ENCODE peak calls at places on chromosomes 13 and 19, in five cellular contexts. Y is K562, C is HepG2, O is HCT116, T is GM12878. E is an unnamed sample.

GRCh38 chr19:13396256-13397080 is 109.8 kb downstream of the CACNA1A start:
- DNase-seq in Y (peak; percentile 81), O (peak; percentile 72), C (peak; percentile 30), T (no peak), E (no peak)

GRCh38 chr19:48992571-48993174 is 436 bp downstream of the GYS1 start:
- DNase-seq in T (no peak), C (no peak), O (no peak), Y (no peak), E (no peak)

GRCh38 chr13:51761638-51762350 is 42.2 kb downstream of the DHRS12 start:
- DNase-seq in O (no peak), T (no peak), C (no peak), Y (no peak), E (no peak)

GRCh38 chr13:57629391-57629804 is 2.1 kb upstream of the PCDH17 start:
- DNase-seq in C (no peak), T (no peak), Y (no peak), O (no peak), E (no peak)

GRCh38 chr13:82566864-82567263 is 1315.4 kb downstream of the SLITRK1 start:
- DNase-seq in Y (no peak), T (no peak), C (no peak), O (no peak), E (no peak)

GRCh38 chr13:24050292-24050711 is 110.2 kb upstream of the SPATA13 start:
- DNase-seq in O (no peak), T (no peak), Y (no peak), C (no peak), E (no peak)

GRCh38 chr19:1252818-1253513 is 4.6 kb downstream of the MIDN start:
- DNase-seq in C (peak; percentile 82), Y (peak; percentile 88), O (no peak), T (no peak), E (no peak)

GRCh38 chr19:51784922-51785690 is 9.9 kb upstream of the FPR3 start:
- DNase-seq in C (no peak), Y (peak; percentile 75), T (peak; percentile 32), O (no peak), E (no peak)

GRCh38 chr13:97953376-97953970 is at the start of gene IPO5:
- DNase-seq in O (no peak), T (no peak), C (no peak), Y (no peak), E (no peak)

GRCh38 chr19:29662604-29663404 is 2.5 kb upstream of the PLEKHF1 start:
- DNase-seq in O (no peak), C (no peak), Y (peak; percentile 69), T (no peak), E (no peak)

GRCh38 chr13:85366759-85367417 is 432.3 kb downstream of the SLITRK6 start:
- DNase-seq in O (no peak), Y (no peak), T (no peak), C (no peak), E (no peak)

GRCh38 chr13:112963641-112964040 is 5.4 kb upstream of the MCF2L start:
- DNase-seq in O (no peak), Y (no peak), C (no peak), T (no peak), E (no peak)
- TF ChIP-seq REST in O (no peak), Y (no peak), C (no peak), T (no peak), E (no peak)

GRCh38 chr13:48070942-48071341 is 24.0 kb downstream of the MED4 start:
- DNase-seq in O (no peak), Y (no peak), T (no peak), C (no peak), E (no peak)
- H3K9me3 ChIP-seq in O (peaks cover 15% of the 10 kb centered on the region), Y (peaks cover 7% of the 10 kb centered on the region), T (peaks cover 25% of the 10 kb centered on the region), C (peaks cover 19% of the 10 kb centered on the region), E (peaks cover 13% of the 10 kb centered on the region)

DNA sequence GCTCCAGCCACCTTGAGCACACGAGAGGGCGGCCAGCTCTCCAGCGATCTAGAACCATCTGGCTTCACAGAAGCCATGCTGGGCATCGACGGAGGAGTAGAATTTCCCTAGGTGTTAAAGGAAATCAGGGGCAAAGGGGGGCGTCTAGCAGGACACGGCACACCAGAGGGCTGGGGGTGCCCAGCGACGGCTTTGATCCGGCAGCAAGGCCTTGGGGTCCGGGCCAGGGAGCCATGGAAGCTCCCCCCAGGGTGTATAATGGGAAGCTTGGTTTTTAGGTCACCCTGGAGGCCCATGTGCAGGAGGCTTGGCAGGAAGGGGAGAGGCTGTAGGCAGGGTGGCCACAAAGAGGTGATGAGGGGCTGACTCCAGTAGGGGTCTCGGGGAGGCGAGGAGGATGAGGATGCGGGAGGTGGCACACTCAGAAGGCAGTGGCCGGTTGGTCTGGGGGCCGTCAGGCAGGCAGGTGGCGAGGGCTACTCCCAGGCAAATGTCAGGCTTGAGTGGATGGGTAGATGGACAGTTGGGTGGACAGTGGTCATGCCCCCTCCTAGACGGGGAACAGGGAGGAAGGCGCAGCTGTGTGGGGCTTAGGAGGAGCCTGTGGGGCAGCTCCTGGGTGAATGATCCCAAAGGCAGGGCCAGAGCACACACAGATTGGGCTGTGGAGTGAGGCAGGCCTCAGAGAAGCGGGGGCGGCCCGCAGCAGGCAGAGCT is 5.6 kb downstream of the KMT5C start:
- DNase-seq in T (no peak), O (no peak), C (no peak), Y (no peak), E (no peak)
- TF ChIP-seq SIN3A in T (no peak), O (no peak), C (no peak), Y (no peak), E (no peak)

DNA sequence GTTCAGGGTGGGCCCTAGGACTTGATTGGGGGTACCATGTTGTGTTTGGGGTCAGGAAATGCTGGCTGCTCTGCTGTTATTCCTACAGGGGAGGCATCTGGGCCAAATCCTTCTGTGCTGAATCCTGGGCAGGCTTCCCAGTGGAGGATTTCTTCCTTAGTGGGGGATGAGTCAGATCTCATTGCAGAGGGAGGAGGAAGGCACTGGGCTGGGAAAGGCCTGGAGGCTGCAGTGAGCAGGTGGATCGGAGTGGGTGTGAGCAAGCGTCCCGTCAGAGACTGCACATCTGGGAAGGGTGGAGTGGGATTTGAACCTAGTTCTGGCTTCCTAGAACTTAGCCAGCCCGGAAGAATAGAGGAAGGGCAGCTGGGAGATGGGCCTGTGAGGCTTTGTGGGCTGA is 11.5 kb downstream of the CCDC124 start:
- DNase-seq in Y (no peak), T (no peak), C (no peak), O (no peak), E (no peak)
- TF ChIP-seq REST in Y (no peak), T (no peak), C (no peak), O (no peak), E (no peak)